ENCODE peak calls at places on chromosomes 16 and 17, in five cellular contexts. Q is HTR-8/SVneo, E is NCI-H2081, B is AG20443, V is T-helper 2 cell. M is an unnamed sample.

GRCh38 chr16:73071131-73071940 is 23.4 kb upstream of the ZFHX3 start:
- DNase-seq in V (no peak), B (peak; percentile 34), Q (no peak), E (peak; percentile 75), M (no peak)

GRCh38 chr17:9225305-9226101 is 204.2 kb downstream of the NTN1 start:
- DNase-seq in V (no peak), Q (no peak), B (no peak), E (no peak), M (no peak)

GRCh38 chr17:60102632-60103047 is 23.9 kb upstream of the HEATR6 start:
- DNase-seq in Q (no peak), V (peak; percentile 2), B (no peak), E (no peak), M (no peak)

GRCh38 chr16:55552621-55553020 is 13.9 kb upstream of the CAPNS2 start:
- DNase-seq in B (peak; percentile 39), V (no peak), E (no peak), Q (peak; percentile 15), M (no peak)

GRCh38 chr17:66755101-66755943 is 79.6 kb upstream of the CACNG5 start:
- DNase-seq in V (no peak), Q (no peak), B (no peak), E (peak; percentile 84), M (no peak)

GRCh38 chr17:78342438-78343098 is 17.3 kb downstream of the SOCS3 start:
- DNase-seq in Q (no peak), E (no peak), B (peak; percentile 86), V (no peak), M (no peak)

GRCh38 chr17:8223356-8224063 is 13.1 kb upstream of the AURKB start:
- DNase-seq in B (peak; percentile 20), Q (peak; percentile 48), E (peak; percentile 34), V (peak; percentile 32), M (no peak)

GRCh38 chr17:40956401-40957254 is 10.1 kb downstream of the KRT39 start:
- DNase-seq in V (no peak), Q (peak; percentile 83), B (peak; percentile 58), E (no peak), M (no peak)

GRCh38 chr16:48576927-48577326 is 33.1 kb downstream of the N4BP1 start:
- DNase-seq in V (no peak), E (no peak), Q (no peak), B (no peak), M (no peak)

GRCh38 chr17:12463102-12463501 is 202.6 kb upstream of the MYOCD start:
- DNase-seq in B (peak; percentile 64), E (no peak), Q (no peak), V (no peak), M (no peak)